ENCODE peak calls at places on chromosomes 6 and 20, in six cellular contexts. One of them, this sample, is unnamed.
A peak's percentile ranks its signal among the peaks of the same experiment; 100 is the strongest.

GRCh38 chr20:8132632-8133587 is 844 bp downstream of the PLCB1 start:
- DNase-seq in MM.1S: no peak
- DNase-seq in type B pancreatic cell: no peak
- DNase-seq in esophagus squamous epithelium: no peak
- DNase-seq in mucosa of descending colon: peak; percentile 58
- DNase-seq in suprapubic skin: peak; percentile 75
- DNase-seq in this sample: no peak

GRCh38 chr6:160167547-160168391 is 46.2 kb downstream of the SLC22A1 start:
- DNase-seq in MM.1S: no peak
- DNase-seq in type B pancreatic cell: no peak
- DNase-seq in esophagus squamous epithelium: no peak
- DNase-seq in mucosa of descending colon: no peak
- DNase-seq in suprapubic skin: no peak
- DNase-seq in this sample: no peak

GRCh38 chr20:59723607-59724456 is 119.5 kb downstream of the PHACTR3 start:
- DNase-seq in MM.1S: no peak
- DNase-seq in type B pancreatic cell: peak; percentile 25
- DNase-seq in esophagus squamous epithelium: no peak
- DNase-seq in mucosa of descending colon: no peak
- DNase-seq in suprapubic skin: no peak
- DNase-seq in this sample: no peak

GRCh38 chr6:137982418-137983189 is 115.5 kb downstream of the TNFAIP3 start:
- DNase-seq in MM.1S: no peak
- DNase-seq in type B pancreatic cell: no peak
- DNase-seq in esophagus squamous epithelium: no peak
- DNase-seq in mucosa of descending colon: no peak
- DNase-seq in suprapubic skin: no peak
- DNase-seq in this sample: no peak

GRCh38 chr20:63461364-63461763 is 11.1 kb downstream of the KCNQ2 start:
- DNase-seq in MM.1S: no peak
- DNase-seq in type B pancreatic cell: no peak
- DNase-seq in esophagus squamous epithelium: no peak
- DNase-seq in mucosa of descending colon: no peak
- DNase-seq in suprapubic skin: no peak
- DNase-seq in this sample: no peak

GRCh38 chr6:116461563-116462507 is 660 bp downstream of the CALHM6 start:
- DNase-seq in MM.1S: peak; percentile 51
- DNase-seq in type B pancreatic cell: peak; percentile 73
- DNase-seq in esophagus squamous epithelium: no peak
- DNase-seq in mucosa of descending colon: peak; percentile 79
- DNase-seq in suprapubic skin: peak; percentile 71
- DNase-seq in this sample: peak; percentile 67

GRCh38 chr6:37021356-37022129 is 16.1 kb downstream of the FGD2 start:
- DNase-seq in MM.1S: peak; percentile 65
- DNase-seq in type B pancreatic cell: no peak
- DNase-seq in esophagus squamous epithelium: no peak
- DNase-seq in mucosa of descending colon: peak; percentile 40
- DNase-seq in suprapubic skin: peak; percentile 41
- DNase-seq in this sample: no peak

GRCh38 chr20:9903048-9903651 is 64.3 kb upstream of the PAK5 start:
- DNase-seq in MM.1S: peak; percentile 33
- DNase-seq in type B pancreatic cell: no peak
- DNase-seq in esophagus squamous epithelium: no peak
- DNase-seq in mucosa of descending colon: no peak
- DNase-seq in suprapubic skin: no peak
- DNase-seq in this sample: peak; percentile 33

GRCh38 chr20:7399114-7399513 is 541.1 kb downstream of the HAO1 start:
- DNase-seq in MM.1S: no peak
- DNase-seq in type B pancreatic cell: no peak
- DNase-seq in esophagus squamous epithelium: no peak
- DNase-seq in mucosa of descending colon: no peak
- DNase-seq in suprapubic skin: no peak
- DNase-seq in this sample: no peak

DNA sequence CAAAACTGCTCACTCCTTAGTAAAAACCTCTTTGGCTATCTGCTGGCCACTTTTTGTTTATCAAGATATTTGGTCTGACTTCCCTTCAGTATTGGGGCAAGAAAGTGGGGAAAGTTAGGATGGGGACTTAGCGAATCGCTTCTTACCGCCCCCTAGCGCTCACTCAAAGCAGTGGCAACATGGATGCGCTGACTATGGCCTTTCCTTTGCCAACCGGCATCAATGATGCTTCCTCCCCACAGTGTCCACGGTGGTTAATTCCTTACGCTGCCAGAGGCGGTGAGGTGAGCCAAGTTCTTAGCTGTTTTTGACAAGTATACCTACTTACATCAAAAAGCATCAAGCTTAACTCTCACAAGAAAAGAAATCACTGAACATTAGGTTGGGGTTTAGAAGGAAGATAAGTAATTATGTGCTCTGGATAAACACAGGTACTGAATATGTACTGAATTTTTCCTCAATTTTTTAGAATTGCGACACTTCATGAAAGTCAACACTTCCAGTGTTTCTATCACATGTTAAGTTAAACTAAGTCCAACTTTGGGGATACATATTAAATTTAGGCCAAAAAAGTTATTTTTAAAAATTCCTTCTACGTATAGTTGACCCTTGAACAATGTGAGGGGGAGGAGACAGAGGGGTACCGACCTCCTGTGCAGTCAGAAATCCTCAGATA is 86.7 kb downstream of the GMDS start:
- DNase-seq in MM.1S: no peak
- DNase-seq in type B pancreatic cell: no peak
- DNase-seq in esophagus squamous epithelium: no peak
- DNase-seq in mucosa of descending colon: no peak
- DNase-seq in suprapubic skin: no peak
- DNase-seq in this sample: peak; percentile 55
- TF ChIP-seq CTCF in MM.1S: no peak
- TF ChIP-seq CTCF in type B pancreatic cell: peak; percentile 77
- TF ChIP-seq CTCF in esophagus squamous epithelium: no peak
- TF ChIP-seq CTCF in mucosa of descending colon: no peak
- TF ChIP-seq CTCF in suprapubic skin: no peak
- TF ChIP-seq CTCF in this sample: peak; percentile 84

GRCh38 chr6:63295553-63295952 is 24.2 kb downstream of the LGSN start:
- DNase-seq in MM.1S: no peak
- DNase-seq in type B pancreatic cell: no peak
- DNase-seq in esophagus squamous epithelium: no peak
- DNase-seq in mucosa of descending colon: no peak
- DNase-seq in suprapubic skin: no peak
- DNase-seq in this sample: no peak

DNA sequence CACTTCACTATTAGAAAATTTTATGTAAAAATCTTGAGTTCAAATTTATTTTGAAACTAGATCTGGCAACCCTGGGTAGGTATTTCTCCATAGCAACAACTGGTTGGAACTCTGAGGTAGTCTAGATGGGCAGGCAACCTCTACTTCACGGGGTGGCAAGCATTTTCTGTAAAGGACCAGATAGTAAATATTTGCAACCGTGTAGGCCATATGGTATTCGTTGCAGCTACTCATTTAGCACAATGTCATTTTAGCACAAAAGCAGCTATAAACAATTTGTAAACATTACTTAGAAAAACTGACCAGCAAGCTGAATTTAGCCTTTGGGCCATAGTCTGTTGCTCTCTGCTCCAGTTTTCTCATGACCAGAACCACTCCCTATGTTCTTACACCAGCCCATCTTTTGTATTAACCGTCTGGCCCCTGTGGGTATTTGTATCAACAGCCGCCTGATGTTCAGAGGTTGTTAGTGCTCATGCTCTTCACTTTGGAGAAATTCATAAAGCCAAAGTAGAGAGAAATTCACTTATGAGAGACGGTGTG is 29.2 kb downstream of the LGSN start:
- DNase-seq in MM.1S: no peak
- DNase-seq in type B pancreatic cell: no peak
- DNase-seq in esophagus squamous epithelium: no peak
- DNase-seq in mucosa of descending colon: no peak
- DNase-seq in suprapubic skin: no peak
- DNase-seq in this sample: no peak
- TF ChIP-seq CTCF in MM.1S: no peak
- TF ChIP-seq CTCF in type B pancreatic cell: no peak
- TF ChIP-seq CTCF in esophagus squamous epithelium: no peak
- TF ChIP-seq CTCF in mucosa of descending colon: no peak
- TF ChIP-seq CTCF in suprapubic skin: no peak
- TF ChIP-seq CTCF in this sample: no peak

GRCh38 chr6:22432060-22432459 is 135.2 kb upstream of the PRL start:
- DNase-seq in MM.1S: no peak
- DNase-seq in type B pancreatic cell: no peak
- DNase-seq in esophagus squamous epithelium: no peak
- DNase-seq in mucosa of descending colon: no peak
- DNase-seq in suprapubic skin: no peak
- DNase-seq in this sample: no peak
- TF ChIP-seq CTCF in MM.1S: no peak
- TF ChIP-seq CTCF in type B pancreatic cell: no peak
- TF ChIP-seq CTCF in esophagus squamous epithelium: no peak
- TF ChIP-seq CTCF in mucosa of descending colon: no peak
- TF ChIP-seq CTCF in suprapubic skin: no peak
- TF ChIP-seq CTCF in this sample: no peak

GRCh38 chr6:111600588-111601440 is 4.9 kb downstream of the TRAF3IP2 start:
- DNase-seq in MM.1S: no peak
- DNase-seq in type B pancreatic cell: no peak
- DNase-seq in esophagus squamous epithelium: no peak
- DNase-seq in mucosa of descending colon: no peak
- DNase-seq in suprapubic skin: no peak
- DNase-seq in this sample: no peak

GRCh38 chr6:111601875-111602274 is 3.8 kb downstream of the TRAF3IP2 start:
- DNase-seq in MM.1S: no peak
- DNase-seq in type B pancreatic cell: no peak
- DNase-seq in esophagus squamous epithelium: no peak
- DNase-seq in mucosa of descending colon: no peak
- DNase-seq in suprapubic skin: no peak
- DNase-seq in this sample: no peak

GRCh38 chr6:111604259-111605099 is 1.2 kb downstream of the TRAF3IP2 start:
- DNase-seq in MM.1S: no peak
- DNase-seq in type B pancreatic cell: no peak
- DNase-seq in esophagus squamous epithelium: no peak
- DNase-seq in mucosa of descending colon: peak; percentile 57
- DNase-seq in suprapubic skin: peak; percentile 85
- DNase-seq in this sample: no peak

GRCh38 chr6:111603648-111604047 is 2.0 kb downstream of the TRAF3IP2 start:
- DNase-seq in MM.1S: no peak
- DNase-seq in type B pancreatic cell: no peak
- DNase-seq in esophagus squamous epithelium: no peak
- DNase-seq in mucosa of descending colon: no peak
- DNase-seq in suprapubic skin: no peak
- DNase-seq in this sample: no peak

DNA sequence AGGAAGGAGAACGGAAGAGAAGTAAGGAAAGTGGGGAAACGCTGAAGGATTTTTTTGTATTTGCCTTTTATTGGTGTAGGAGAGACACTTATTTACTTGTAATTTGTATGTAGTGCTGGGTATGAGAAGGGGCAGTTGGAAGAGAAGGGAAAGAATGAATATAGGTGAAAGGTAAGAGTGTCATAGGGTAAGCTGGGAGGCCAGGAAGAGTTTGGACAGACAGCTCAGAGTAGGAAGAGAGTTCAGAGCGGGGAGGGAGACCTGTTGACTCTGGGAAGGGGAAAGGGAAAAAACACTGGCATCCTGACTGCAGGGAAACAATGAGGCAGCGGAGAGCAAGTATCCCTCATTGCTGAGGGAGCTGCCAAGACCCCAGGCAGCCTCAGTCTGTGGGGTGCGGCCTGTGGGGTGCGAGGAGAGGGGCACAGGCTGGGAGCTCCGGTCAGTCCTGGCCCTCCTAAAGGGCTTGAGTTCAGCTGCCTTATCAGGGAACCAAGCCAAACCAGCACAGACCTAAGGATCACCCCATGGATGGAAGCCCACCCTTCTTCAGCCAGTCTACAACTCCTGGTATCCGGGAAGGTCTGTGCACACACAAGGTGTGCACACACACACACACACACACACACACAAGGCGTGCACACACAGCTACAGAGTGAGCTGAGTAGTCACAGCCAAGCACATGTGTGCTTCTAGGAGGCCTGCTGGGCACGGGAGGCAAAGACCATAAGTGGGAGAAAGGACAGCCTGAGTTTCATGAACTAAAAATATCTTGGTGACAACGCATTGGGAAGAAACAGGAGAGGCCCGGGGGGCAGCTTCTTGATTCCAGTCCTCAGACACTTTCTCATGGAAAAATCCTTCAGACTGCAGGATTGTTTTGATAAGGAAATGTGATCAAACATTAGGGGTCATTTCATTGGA is 2.9 kb downstream of the TRAF3IP2 start:
- DNase-seq in MM.1S: no peak
- DNase-seq in type B pancreatic cell: no peak
- DNase-seq in esophagus squamous epithelium: no peak
- DNase-seq in mucosa of descending colon: no peak
- DNase-seq in suprapubic skin: no peak
- DNase-seq in this sample: no peak
- TF ChIP-seq CTCF in MM.1S: no peak
- TF ChIP-seq CTCF in type B pancreatic cell: no peak
- TF ChIP-seq CTCF in esophagus squamous epithelium: no peak
- TF ChIP-seq CTCF in mucosa of descending colon: no peak
- TF ChIP-seq CTCF in suprapubic skin: no peak
- TF ChIP-seq CTCF in this sample: no peak

DNA sequence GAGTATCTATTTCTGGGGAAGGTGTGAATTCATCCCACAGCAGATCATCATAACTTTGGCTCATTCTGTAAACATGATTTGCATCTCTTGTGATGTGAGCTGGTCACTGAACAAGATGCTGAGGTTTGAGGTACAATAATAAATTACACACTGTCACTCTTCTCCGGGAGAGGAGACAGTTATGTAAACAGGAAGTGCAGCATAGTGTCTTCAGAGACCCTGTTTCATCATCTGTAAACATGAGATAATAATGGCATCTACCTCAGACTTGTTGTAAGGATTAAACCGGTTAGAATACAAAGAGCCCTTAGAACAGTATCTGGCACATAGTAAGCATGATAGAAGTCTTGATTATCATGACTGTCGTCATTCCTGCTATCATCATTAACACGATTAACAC is 125.2 kb downstream of the TBC1D7 start:
- DNase-seq in MM.1S: no peak
- DNase-seq in type B pancreatic cell: no peak
- DNase-seq in esophagus squamous epithelium: no peak
- DNase-seq in mucosa of descending colon: no peak
- DNase-seq in suprapubic skin: no peak
- DNase-seq in this sample: no peak
- TF ChIP-seq CTCF in MM.1S: no peak
- TF ChIP-seq CTCF in type B pancreatic cell: no peak
- TF ChIP-seq CTCF in esophagus squamous epithelium: no peak
- TF ChIP-seq CTCF in mucosa of descending colon: no peak
- TF ChIP-seq CTCF in suprapubic skin: no peak
- TF ChIP-seq CTCF in this sample: no peak